ENCODE peak calls at places on chromosomes 1 and 21, in six cellular contexts. Q, U, A, C, I and N are unnamed samples.

GRCh38 chr1:34403156-34403555 is 226.4 kb downstream of the C1orf94 start:
- DNase-seq in U (no peak), A (no peak), Q (no peak), I (no peak), C (no peak), N (no peak)

GRCh38 chr1:203172184-203173115 is 3.2 kb downstream of the MYBPH start:
- DNase-seq in Q (peak), U (peak), I (peak), C (peak), A (peak), N (peak)

GRCh38 chr21:33230518-33231324 is 983 bp downstream of the IFNAR2 start:
- DNase-seq in Q (peak), U (no peak), A (peak), C (peak), I (peak), N (peak)

GRCh38 chr1:85320371-85321131 is 44.1 kb upstream of the BCL10 start:
- DNase-seq in I (no peak), U (no peak), Q (no peak), A (no peak), C (no peak), N (peak)

GRCh38 chr1:225415307-225415706 is 12.5 kb downstream of the LBR start:
- DNase-seq in U (no peak), A (no peak), I (no peak), C (no peak), Q (no peak), N (no peak)

GRCh38 chr1:17873007-17873675 is 118.0 kb downstream of the ACTL8 start:
- DNase-seq in Q (peak), I (no peak), U (no peak), C (no peak), A (no peak), N (no peak)

GRCh38 chr1:195763146-195763906 is 844.9 kb downstream of the KCNT2 start:
- DNase-seq in C (no peak), Q (no peak), U (no peak), I (peak), A (no peak), N (no peak)

GRCh38 chr1:87506147-87506546 is 177.5 kb downstream of the LMO4 start:
- DNase-seq in Q (no peak), U (no peak), A (no peak), I (no peak), C (no peak), N (no peak)

GRCh38 chr1:223135176-223135575 is 7.9 kb downstream of the TLR5 start:
- DNase-seq in Q (peak), C (no peak), I (no peak), A (no peak), U (no peak), N (peak)

GRCh38 chr1:100516854-100517253 is 21.1 kb upstream of the GPR88 start:
- DNase-seq in I (no peak), C (no peak), U (no peak), Q (no peak), A (no peak), N (no peak)

DNA sequence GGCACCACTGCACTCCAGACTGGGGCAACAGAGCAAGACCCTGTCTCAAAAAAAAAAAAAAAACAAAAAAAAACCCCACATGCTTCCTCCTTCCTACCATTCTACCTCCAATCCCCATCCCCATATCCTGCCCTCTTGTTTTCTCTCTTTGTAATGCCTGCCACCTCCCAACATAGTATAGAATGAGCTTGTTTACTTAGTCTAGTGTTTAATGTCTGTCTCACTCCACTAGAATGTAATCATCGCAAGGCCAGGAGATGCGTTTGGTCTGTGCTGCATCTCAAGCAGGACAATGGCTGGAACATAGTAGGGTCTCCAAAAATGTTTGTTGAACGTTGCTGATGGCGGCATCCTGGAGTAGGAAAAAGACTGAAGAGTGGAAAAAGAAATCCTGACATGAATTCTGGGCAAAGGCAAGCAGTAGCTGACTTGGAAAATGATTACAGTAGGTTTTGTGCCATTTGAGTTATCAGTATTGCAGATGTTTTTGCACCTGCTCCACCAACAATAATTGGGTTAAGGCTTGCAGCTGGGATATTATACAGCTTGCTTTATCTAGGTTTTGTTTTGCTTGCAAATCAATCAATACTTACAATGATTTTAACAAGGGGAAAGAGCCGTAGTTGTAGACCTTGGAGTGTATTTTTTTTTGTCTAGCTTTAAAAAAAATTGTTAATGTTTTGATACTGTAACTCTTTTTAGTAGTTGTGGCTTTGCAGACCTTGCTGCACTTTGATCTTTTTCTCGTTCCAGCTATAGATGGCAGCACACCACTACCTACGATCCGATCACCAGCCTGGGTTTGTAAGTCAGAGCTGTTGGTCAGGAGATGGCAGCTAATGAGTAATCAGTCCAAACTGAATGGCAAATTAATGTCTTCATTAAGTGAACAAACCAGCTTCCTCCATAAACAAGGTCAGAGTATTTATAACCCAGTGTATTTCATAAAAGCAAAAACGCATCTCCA is 62.4 kb downstream of the BACH1 start:
- DNase-seq in I (no peak), C (no peak), Q (no peak), U (no peak), A (no peak), N (no peak)
- TF ChIP-seq CTCF in I (peak), C (peak), Q (no peak), U (no peak), A (peak), N (peak)

DNA sequence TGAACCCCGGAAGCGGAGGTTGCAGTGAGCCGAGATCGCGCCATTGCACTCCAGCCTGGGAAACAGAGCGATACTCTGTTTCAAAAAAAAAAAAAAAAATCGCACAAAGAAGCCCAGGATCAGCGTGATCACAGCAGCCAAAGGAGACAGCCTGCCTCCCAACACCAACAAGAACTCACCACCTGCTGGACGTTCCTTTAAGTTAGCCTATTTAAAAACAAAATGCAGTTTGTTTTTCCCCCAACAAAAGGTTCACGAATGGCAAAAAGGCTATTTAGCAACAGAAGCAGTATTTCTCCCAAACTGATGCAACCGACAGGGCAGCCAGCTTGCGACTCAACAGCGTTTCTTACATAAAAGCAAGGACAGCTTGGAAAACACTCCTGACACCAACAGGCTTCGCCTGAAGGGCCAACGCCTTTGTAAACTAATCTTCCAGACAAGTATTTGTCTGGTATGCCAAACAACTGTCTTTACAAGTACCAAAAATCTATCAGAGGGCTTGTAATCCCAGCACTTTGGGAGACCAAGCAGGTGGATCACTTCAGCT is 6.8 kb downstream of the SSU72 start:
- DNase-seq in Q (no peak), U (no peak), C (no peak), I (no peak), A (no peak), N (no peak)
- TF ChIP-seq CTCF in Q (no peak), U (no peak), C (no peak), I (no peak), A (no peak), N (no peak)

GRCh38 chr1:67648582-67649326 is 36.2 kb upstream of the GADD45A start:
- DNase-seq in C (no peak), A (no peak), I (peak), Q (no peak), U (no peak), N (no peak)
- TF ChIP-seq CTCF in C (no peak), A (no peak), I (peak), Q (no peak), U (no peak), N (no peak)

DNA sequence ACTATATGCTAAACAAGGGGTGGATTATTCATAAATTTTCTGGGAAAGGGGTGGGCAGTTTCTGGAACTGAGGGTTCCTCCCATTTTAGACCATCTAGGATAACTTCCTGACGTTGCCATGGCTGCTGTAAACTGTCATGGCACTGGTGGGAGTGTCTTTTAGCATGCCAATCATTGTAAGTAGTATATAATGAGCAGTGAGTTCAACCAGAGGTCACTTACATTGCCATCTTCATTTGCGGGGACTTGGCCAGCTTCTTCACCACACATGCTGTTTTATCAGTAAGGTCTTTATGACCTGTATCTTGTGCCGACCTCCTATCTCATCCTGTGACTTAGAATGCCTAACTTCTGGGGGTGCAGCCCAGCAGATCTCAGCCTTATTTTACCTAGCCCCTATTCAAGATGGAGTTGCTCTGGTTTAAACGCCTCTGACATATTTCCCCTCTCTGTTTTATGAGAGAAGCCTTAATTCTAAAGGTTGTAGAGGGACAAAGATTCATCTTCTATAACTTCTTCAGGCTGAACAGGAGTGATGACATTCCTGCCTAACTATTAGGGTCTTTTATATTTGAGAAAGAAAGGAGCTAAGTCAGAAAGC is 60.4 kb downstream of the DIP2A start:
- DNase-seq in C (no peak), A (no peak), I (no peak), Q (no peak), U (no peak), N (no peak)
- TF ChIP-seq CTCF in C (no peak), A (no peak), I (no peak), Q (no peak), U (no peak), N (no peak)

GRCh38 chr1:201882665-201883132 is 6.0 kb upstream of the SHISA4 start:
- DNase-seq in Q (no peak), C (no peak), A (no peak), I (no peak), U (no peak), N (peak)
- TF ChIP-seq CTCF in Q (no peak), C (no peak), A (no peak), I (peak), U (no peak), N (peak)

GRCh38 chr1:13823126-13823880 is 123.3 kb downstream of the PRDM2 start:
- DNase-seq in C (no peak), Q (no peak), I (no peak), A (no peak), U (no peak), N (no peak)

GRCh38 chr1:13823936-13824335 is 123.9 kb downstream of the PRDM2 start:
- DNase-seq in U (no peak), I (no peak), C (no peak), Q (no peak), A (no peak), N (no peak)

GRCh38 chr1:13826591-13826990 is 126.6 kb downstream of the PRDM2 start:
- DNase-seq in Q (no peak), U (no peak), A (no peak), C (no peak), I (no peak), N (no peak)

GRCh38 chr1:13824626-13825025 is 124.6 kb downstream of the PRDM2 start:
- DNase-seq in C (no peak), A (no peak), I (no peak), Q (no peak), U (no peak), N (no peak)

DNA sequence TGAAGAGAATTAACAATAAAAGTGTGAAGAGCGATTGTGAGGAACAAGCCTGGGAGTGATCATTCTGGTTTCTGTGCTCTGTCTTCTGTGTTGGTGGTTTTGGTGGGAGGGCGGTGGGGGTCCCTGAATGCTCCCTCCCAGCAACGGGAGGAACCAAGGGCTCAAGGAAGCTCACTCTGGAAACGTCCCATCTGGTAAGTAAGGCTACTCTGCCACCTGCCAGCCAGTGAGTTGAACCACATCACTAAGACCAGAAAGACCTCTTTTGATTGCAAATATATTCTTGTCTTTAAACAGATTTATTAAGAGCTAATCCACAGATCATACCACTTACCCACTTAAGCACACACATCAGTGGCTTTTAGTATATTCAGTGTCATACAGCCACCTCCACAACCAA is 125.0 kb downstream of the PRDM2 start:
- DNase-seq in Q (no peak), I (no peak), A (no peak), U (no peak), C (no peak), N (no peak)
- TF ChIP-seq CTCF in Q (no peak), I (no peak), A (no peak), U (no peak), C (no peak), N (no peak)

DNA sequence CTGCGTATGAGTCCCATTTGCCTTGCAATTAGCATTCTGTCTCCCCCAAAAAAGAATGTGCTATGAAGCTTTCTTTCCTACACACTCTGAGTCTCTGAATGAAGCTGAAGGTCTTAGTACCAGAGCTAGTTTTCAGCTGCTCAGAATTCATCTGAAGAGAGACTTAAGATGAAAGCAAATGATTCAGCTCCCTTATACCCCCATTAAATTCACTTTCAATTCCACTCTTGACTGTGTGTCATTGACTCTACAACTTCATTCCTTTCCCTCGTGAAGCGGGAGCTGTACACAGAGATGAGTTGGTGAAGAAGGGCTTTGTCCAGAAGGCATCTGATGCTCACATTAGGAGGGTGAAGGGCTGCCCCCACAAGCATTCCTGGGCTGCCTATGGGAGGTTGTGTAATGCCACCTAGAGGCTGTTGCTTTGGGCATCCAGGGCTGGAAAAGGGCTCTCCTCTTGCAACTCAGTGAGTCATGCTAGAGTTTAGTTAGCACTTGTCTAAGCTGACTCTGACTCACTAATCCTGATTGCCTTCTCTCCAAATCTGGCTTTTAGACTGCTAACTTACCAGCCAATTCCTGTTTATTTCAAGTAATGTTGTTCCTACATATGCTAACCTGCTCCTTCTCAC is 1.8 kb downstream of the SPRR1B start:
- DNase-seq in I (peak), C (no peak), Q (no peak), A (no peak), U (no peak), N (peak)
- TF ChIP-seq CTCF in I (peak), C (no peak), Q (no peak), A (peak), U (no peak), N (peak)

GRCh38 chr1:96581786-96582185 is 139.8 kb upstream of the PTBP2 start:
- DNase-seq in U (no peak), I (no peak), C (no peak), Q (no peak), A (no peak), N (no peak)
- TF ChIP-seq CTCF in U (no peak), I (no peak), C (no peak), Q (no peak), A (no peak), N (no peak)